ENCODE peak calls at places on chromosomes 1 and 21, in five cellular contexts. One of them, this sample, is unnamed. For H3K4me1, the result is how much of the 10 kb centered on the place peaks cover.

GRCh38 chr21:18252686-18253085 is 8.1 kb downstream of the CHODL start:
- DNase-seq in H9: no peak
- DNase-seq in CD8-positive, alpha-beta T cell: no peak
- DNase-seq in esophagus squamous epithelium: no peak
- DNase-seq in testis: peak
- DNase-seq in this sample: no peak

GRCh38 chr1:25896266-25896665 is 10.0 kb downstream of the STMN1 start:
- DNase-seq in CD8-positive, alpha-beta T cell: no peak
- DNase-seq in esophagus squamous epithelium: no peak
- DNase-seq in testis: no peak
- DNase-seq in H9: no peak
- DNase-seq in this sample: no peak

GRCh38 chr1:116334015-116334547 is 39.0 kb upstream of the ATP1A1 start:
- DNase-seq in H9: no peak
- DNase-seq in esophagus squamous epithelium: no peak
- DNase-seq in testis: no peak
- DNase-seq in CD8-positive, alpha-beta T cell: no peak
- DNase-seq in this sample: peak

GRCh38 chr1:63343922-63344321 is 21.6 kb downstream of the FOXD3 start:
- DNase-seq in esophagus squamous epithelium: no peak
- DNase-seq in CD8-positive, alpha-beta T cell: no peak
- DNase-seq in testis: no peak
- DNase-seq in H9: peak
- DNase-seq in this sample: no peak

GRCh38 chr1:212920246-212920645 is 30.1 kb upstream of the VASH2 start:
- DNase-seq in testis: no peak
- DNase-seq in H9: no peak
- DNase-seq in esophagus squamous epithelium: no peak
- DNase-seq in CD8-positive, alpha-beta T cell: no peak
- DNase-seq in this sample: no peak

GRCh38 chr1:170253180-170253579 is 107.4 kb downstream of the NTMT2 start:
- DNase-seq in H9: no peak
- DNase-seq in CD8-positive, alpha-beta T cell: no peak
- DNase-seq in esophagus squamous epithelium: no peak
- DNase-seq in testis: no peak
- DNase-seq in this sample: no peak

GRCh38 chr21:19321688-19322087 is 918.1 kb upstream of the TMPRSS15 start:
- DNase-seq in testis: no peak
- DNase-seq in H9: no peak
- DNase-seq in CD8-positive, alpha-beta T cell: no peak
- DNase-seq in esophagus squamous epithelium: no peak
- DNase-seq in this sample: no peak

GRCh38 chr1:161090617-161091016 is 1.3 kb upstream of the NECTIN4 start:
- DNase-seq in H9: no peak
- DNase-seq in testis: no peak
- DNase-seq in esophagus squamous epithelium: no peak
- DNase-seq in CD8-positive, alpha-beta T cell: no peak
- DNase-seq in this sample: no peak

GRCh38 chr1:16181887-16182719 is 26.2 kb upstream of the EPHA2 start:
- DNase-seq in esophagus squamous epithelium: no peak
- DNase-seq in CD8-positive, alpha-beta T cell: no peak
- DNase-seq in H9: peak
- DNase-seq in testis: peak
- DNase-seq in this sample: peak

GRCh38 chr1:103520822-103521221 is 4.7 kb upstream of the RNPC3 start:
- DNase-seq in CD8-positive, alpha-beta T cell: no peak
- DNase-seq in testis: no peak
- DNase-seq in esophagus squamous epithelium: no peak
- DNase-seq in H9: no peak
- DNase-seq in this sample: no peak

GRCh38 chr1:110677526-110677925 is 2.8 kb upstream of the KCNA3 start:
- DNase-seq in testis: no peak
- DNase-seq in CD8-positive, alpha-beta T cell: no peak
- DNase-seq in H9: no peak
- DNase-seq in esophagus squamous epithelium: no peak
- DNase-seq in this sample: no peak

GRCh38 chr1:211613108-211613947 is 34.4 kb upstream of the SLC30A1 start:
- DNase-seq in CD8-positive, alpha-beta T cell: no peak
- DNase-seq in esophagus squamous epithelium: peak
- DNase-seq in testis: peak
- DNase-seq in H9: no peak
- DNase-seq in this sample: peak

GRCh38 chr1:164644774-164645634 is 86.0 kb downstream of the PBX1 start:
- DNase-seq in esophagus squamous epithelium: no peak
- DNase-seq in H9: no peak
- DNase-seq in testis: no peak
- DNase-seq in CD8-positive, alpha-beta T cell: no peak
- DNase-seq in this sample: no peak

GRCh38 chr1:10915594-10915993 is 96.9 kb upstream of the TARDBP start:
- DNase-seq in testis: no peak
- DNase-seq in CD8-positive, alpha-beta T cell: no peak
- DNase-seq in esophagus squamous epithelium: no peak
- DNase-seq in H9: no peak
- DNase-seq in this sample: no peak

GRCh38 chr21:28419811-28420210 is 572.9 kb downstream of the LTN1 start:
- DNase-seq in testis: no peak
- DNase-seq in H9: no peak
- DNase-seq in CD8-positive, alpha-beta T cell: no peak
- DNase-seq in esophagus squamous epithelium: no peak
- DNase-seq in this sample: no peak

GRCh38 chr1:241482761-241483250 is 36.7 kb downstream of the FH start:
- DNase-seq in CD8-positive, alpha-beta T cell: no peak
- DNase-seq in esophagus squamous epithelium: no peak
- DNase-seq in testis: no peak
- DNase-seq in H9: no peak
- DNase-seq in this sample: no peak

DNA sequence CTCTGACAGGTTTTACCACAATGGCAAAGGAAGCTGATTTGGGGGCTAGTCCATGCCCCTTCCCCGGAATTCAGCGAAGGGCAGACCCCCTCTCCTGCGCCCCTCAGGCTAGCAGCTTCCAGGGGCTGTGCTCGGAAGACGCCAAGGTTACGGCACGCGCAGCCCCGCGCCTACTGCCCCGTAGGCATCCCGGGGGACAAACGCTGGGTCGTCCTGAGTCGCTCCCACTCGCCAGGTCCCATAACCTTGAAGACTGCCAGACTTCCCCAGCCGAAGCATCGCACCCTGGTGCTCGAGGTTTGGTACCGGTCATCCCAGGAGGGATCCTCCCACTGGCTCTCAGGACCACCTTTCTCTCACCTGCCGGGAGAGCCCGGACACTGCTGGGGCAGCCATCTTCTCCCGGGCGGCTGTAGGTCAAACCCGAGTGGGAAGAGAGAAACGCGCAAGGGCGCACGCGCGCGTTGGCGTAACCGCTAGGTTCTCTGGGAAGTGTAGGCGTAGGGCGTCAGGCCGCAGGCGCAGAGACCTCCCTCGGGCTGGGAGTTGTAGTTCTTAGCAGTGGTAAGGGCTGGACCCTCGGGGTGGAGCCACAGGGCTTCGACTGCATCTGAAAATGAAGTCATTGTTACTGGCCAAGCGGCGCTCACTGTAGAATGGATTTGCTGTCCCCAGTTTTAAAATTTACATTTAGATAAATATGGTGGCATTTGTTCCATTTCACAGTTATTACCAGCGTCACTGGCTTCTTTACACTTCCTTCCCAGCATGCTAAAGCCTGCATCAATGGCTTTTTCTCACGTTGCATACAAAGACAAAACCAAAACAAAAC is at the start of gene ATP5PO:
- DNase-seq in H9: peak
- DNase-seq in esophagus squamous epithelium: peak
- DNase-seq in CD8-positive, alpha-beta T cell: peak
- DNase-seq in testis: peak
- DNase-seq in this sample: peak
- TF ChIP-seq CTCF in H9: no peak
- TF ChIP-seq CTCF in esophagus squamous epithelium: peak
- TF ChIP-seq CTCF in CD8-positive, alpha-beta T cell: no peak
- TF ChIP-seq CTCF in testis: no peak
- TF ChIP-seq CTCF in this sample: no peak

GRCh38 chr1:153539395-153540093 is 1.2 kb downstream of the S100A5 start:
- DNase-seq in testis: no peak
- DNase-seq in esophagus squamous epithelium: no peak
- DNase-seq in CD8-positive, alpha-beta T cell: no peak
- DNase-seq in H9: no peak
- DNase-seq in this sample: peak

GRCh38 chr1:153535664-153536585 is at the start of gene S100A6:
- DNase-seq in esophagus squamous epithelium: peak
- DNase-seq in H9: no peak
- DNase-seq in testis: peak
- DNase-seq in CD8-positive, alpha-beta T cell: peak
- DNase-seq in this sample: peak

GRCh38 chr1:153536618-153537375 is 1.0 kb upstream of the S100A6 start:
- DNase-seq in esophagus squamous epithelium: no peak
- DNase-seq in H9: no peak
- DNase-seq in CD8-positive, alpha-beta T cell: no peak
- DNase-seq in testis: no peak
- DNase-seq in this sample: peak

GRCh38 chr1:153538315-153538821 is 2.4 kb downstream of the S100A5 start:
- DNase-seq in CD8-positive, alpha-beta T cell: no peak
- DNase-seq in esophagus squamous epithelium: no peak
- DNase-seq in H9: peak
- DNase-seq in testis: no peak
- DNase-seq in this sample: no peak

DNA sequence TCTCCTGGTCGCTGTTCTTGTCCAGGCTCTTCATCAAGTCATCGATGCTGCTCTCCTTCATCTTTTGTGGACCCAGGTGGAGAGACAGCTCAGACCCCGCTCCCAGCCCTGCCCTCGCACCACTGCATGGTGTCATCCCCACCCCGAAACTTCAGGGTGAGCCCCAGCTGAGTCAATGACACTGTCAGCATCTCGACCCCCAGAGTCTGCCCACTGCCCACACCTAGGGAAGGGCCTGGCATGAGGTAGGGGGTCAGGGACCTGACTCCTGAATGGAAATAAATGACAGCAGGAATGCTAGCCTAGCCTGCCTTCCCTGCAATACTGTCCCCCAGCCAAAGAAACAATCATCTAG is 1.6 kb upstream of the S100A6 start:
- DNase-seq in CD8-positive, alpha-beta T cell: no peak
- DNase-seq in esophagus squamous epithelium: no peak
- DNase-seq in H9: no peak
- DNase-seq in testis: no peak
- DNase-seq in this sample: no peak
- H3K4me1 ChIP-seq in CD8-positive, alpha-beta T cell: half or more
- H3K4me1 ChIP-seq in esophagus squamous epithelium: half or more
- H3K4me1 ChIP-seq in H9: under half
- H3K4me1 ChIP-seq in testis: under half
- H3K4me1 ChIP-seq in this sample: under half

GRCh38 chr1:230169454-230170152 is 102.6 kb downstream of the GALNT2 start:
- DNase-seq in testis: peak
- DNase-seq in esophagus squamous epithelium: no peak
- DNase-seq in H9: peak
- DNase-seq in CD8-positive, alpha-beta T cell: no peak
- DNase-seq in this sample: no peak
- H3K27ac ChIP-seq in testis: peak
- H3K27ac ChIP-seq in esophagus squamous epithelium: no peak
- H3K27ac ChIP-seq in H9: no peak
- H3K27ac ChIP-seq in CD8-positive, alpha-beta T cell: no peak
- H3K27ac ChIP-seq in this sample: no peak

GRCh38 chr1:6183520-6183989 is 3.4 kb upstream of the CHD5 start:
- DNase-seq in H9: peak
- DNase-seq in testis: no peak
- DNase-seq in CD8-positive, alpha-beta T cell: no peak
- DNase-seq in esophagus squamous epithelium: no peak
- DNase-seq in this sample: peak
- TF ChIP-seq CTCF in H9: peak
- TF ChIP-seq CTCF in testis: no peak
- TF ChIP-seq CTCF in CD8-positive, alpha-beta T cell: no peak
- TF ChIP-seq CTCF in esophagus squamous epithelium: no peak
- TF ChIP-seq CTCF in this sample: no peak

GRCh38 chr1:156665539-156665938 is 11.7 kb downstream of the NES start:
- DNase-seq in esophagus squamous epithelium: no peak
- DNase-seq in testis: no peak
- DNase-seq in CD8-positive, alpha-beta T cell: no peak
- DNase-seq in H9: no peak
- DNase-seq in this sample: no peak
- H3K4me1 ChIP-seq in esophagus squamous epithelium: half or more
- H3K4me1 ChIP-seq in testis: half or more
- H3K4me1 ChIP-seq in CD8-positive, alpha-beta T cell: under half
- H3K4me1 ChIP-seq in H9: under half
- H3K4me1 ChIP-seq in this sample: under half

GRCh38 chr1:201792534-201793305 is 36.2 kb upstream of the IPO9 start:
- DNase-seq in testis: peak
- DNase-seq in esophagus squamous epithelium: no peak
- DNase-seq in CD8-positive, alpha-beta T cell: peak
- DNase-seq in H9: peak
- DNase-seq in this sample: peak
- H3K27ac ChIP-seq in testis: no peak
- H3K27ac ChIP-seq in esophagus squamous epithelium: peak
- H3K27ac ChIP-seq in CD8-positive, alpha-beta T cell: no peak
- H3K27ac ChIP-seq in H9: no peak
- H3K27ac ChIP-seq in this sample: peak

GRCh38 chr21:44950016-44950326 is 10.1 kb downstream of the SLX9 start:
- DNase-seq in testis: no peak
- DNase-seq in esophagus squamous epithelium: no peak
- DNase-seq in H9: no peak
- DNase-seq in CD8-positive, alpha-beta T cell: no peak
- DNase-seq in this sample: no peak
- TF ChIP-seq CTCF in testis: no peak
- TF ChIP-seq CTCF in esophagus squamous epithelium: no peak
- TF ChIP-seq CTCF in H9: no peak
- TF ChIP-seq CTCF in CD8-positive, alpha-beta T cell: no peak
- TF ChIP-seq CTCF in this sample: no peak